ENCODE peak calls at places on chromosomes 6 and 20, in ten cellular contexts. L is IMR-90, O is body of pancreas, F is HepG2, W is tibial nerve, X is upper lobe of left lung, V is A549, K is spleen, P is adrenal gland, J is ovary. H is an unnamed sample.

GRCh38 chr6:80226156-80226555 is 119.7 kb downstream of the BCKDHB start:
- DNase-seq in X (no peak), F (no peak), O (no peak), P (no peak), V (no peak), K (no peak), J (no peak), W (no peak), L (no peak), H (no peak)

GRCh38 chr20:5786930-5787826 is 37.0 kb downstream of the SHLD1 start:
- DNase-seq in O (peak; percentile 60), X (no peak), W (peak; percentile 42), P (peak; percentile 70), F (no peak), L (peak; percentile 64), K (no peak), J (peak; percentile 46), V (peak; percentile 57), H (no peak)

GRCh38 chr20:21137078-21137477 is 11.2 kb downstream of the KIZ start:
- DNase-seq in J (no peak), V (no peak), O (no peak), K (no peak), F (no peak), L (no peak), X (no peak), P (no peak), W (no peak), H (peak; percentile 43)

GRCh38 chr6:67683960-67684359 is 951.1 kb upstream of the ADGRB3 start:
- DNase-seq in V (no peak), L (peak; percentile 49), K (no peak), J (no peak), P (no peak), W (no peak), O (no peak), F (no peak), X (no peak), H (no peak)

GRCh38 chr20:43922614-43923013 is 8.0 kb downstream of the TOX2 start:
- DNase-seq in P (no peak), L (no peak), W (no peak), J (no peak), O (no peak), F (no peak), V (no peak), K (no peak), X (no peak), H (no peak)

GRCh38 chr6:57432162-57432561 is 114.7 kb downstream of the PRIM2 start:
- DNase-seq in O (no peak), K (no peak), F (peak; percentile 3), J (no peak), W (no peak), X (no peak), V (no peak), L (peak; percentile 82), P (no peak), H (no peak)

GRCh38 chr6:88167625-88167937 is 1.4 kb upstream of the CNR1 start:
- DNase-seq in L (no peak), J (no peak), V (no peak), K (no peak), X (no peak), P (no peak), W (no peak), O (no peak), F (no peak), H (no peak)

GRCh38 chr20:61806995-61807394 is 258.7 kb downstream of the TAF4 start:
- DNase-seq in O (no peak), L (no peak), F (no peak), W (no peak), X (no peak), V (no peak), J (no peak), K (peak; percentile 48), P (no peak), H (no peak)

GRCh38 chr6:69907981-69908498 is 41.7 kb downstream of the COL19A1 start:
- DNase-seq in W (no peak), O (no peak), X (no peak), K (no peak), P (no peak), J (no peak), F (no peak), L (peak; percentile 26), V (no peak), H (no peak)

GRCh38 chr6:1787894-1788293 is 178.2 kb downstream of the FOXC1 start:
- DNase-seq in V (no peak), X (no peak), L (peak; percentile 65), W (peak; percentile 50), O (peak; percentile 90), K (no peak), P (peak; percentile 87), J (no peak), F (no peak), H (no peak)

GRCh38 chr6:119179842-119180241 is 101.4 kb upstream of the FAM184A start:
- DNase-seq in O (no peak), J (no peak), F (no peak), X (no peak), K (no peak), W (no peak), L (no peak), P (no peak), V (no peak), H (no peak)

GRCh38 chr20:2468581-2469407 is 1.8 kb downstream of the SNRPB start:
- DNase-seq in P (no peak), L (peak; percentile 29), F (no peak), K (no peak), V (no peak), X (no peak), W (no peak), O (no peak), J (no peak), H (no peak)

GRCh38 chr6:49326337-49326736 is 136.7 kb downstream of the MMUT start:
- DNase-seq in K (no peak), J (no peak), X (no peak), W (no peak), F (no peak), L (peak; percentile 61), O (no peak), P (no peak), V (peak; percentile 10), H (no peak)

GRCh38 chr6:7050911-7051779 is 56.6 kb upstream of the RREB1 start:
- DNase-seq in K (peak; percentile 91), J (peak; percentile 78), P (peak; percentile 60), W (peak; percentile 22), O (peak; percentile 62), X (peak; percentile 76), V (peak; percentile 64), F (no peak), L (peak; percentile 82), H (peak; percentile 75)

GRCh38 chr6:18264338-18265098 is at the start of gene DEK:
- DNase-seq in X (peak; percentile 85), L (peak; percentile 81), K (peak; percentile 94), V (peak; percentile 84), P (peak; percentile 85), J (peak; percentile 93), W (peak; percentile 81), O (peak; percentile 83), F (peak; percentile 84), H (peak; percentile 86)

GRCh38 chr6:18265099-18265372 is 706 bp upstream of the DEK start:
- DNase-seq in L (no peak), W (no peak), V (no peak), J (no peak), K (no peak), X (no peak), P (no peak), F (no peak), O (no peak), H (no peak)

GRCh38 chr6:18261877-18262276 is 2.5 kb downstream of the DEK start:
- DNase-seq in O (no peak), K (no peak), J (no peak), L (no peak), V (no peak), F (no peak), P (no peak), X (no peak), W (no peak), H (no peak)

GRCh38 chr6:18263561-18264337 is 581 bp downstream of the DEK start:
- DNase-seq in O (peak; percentile 67), J (peak; percentile 85), V (peak; percentile 63), X (peak; percentile 58), F (no peak), L (no peak), K (peak; percentile 90), P (peak; percentile 62), W (peak; percentile 45), H (peak; percentile 74)

GRCh38 chr6:18262812-18263560 is 1.3 kb downstream of the DEK start:
- DNase-seq in X (no peak), W (no peak), O (no peak), K (no peak), L (peak; percentile 9), F (peak; percentile 31), V (peak; percentile 7), J (no peak), P (no peak), H (no peak)
- TF ChIP-seq POLR2A in X (no peak), W (no peak), O (no peak), K (no peak), L (no peak), F (no peak), V (no peak), J (no peak), P (no peak), H (no peak)

GRCh38 chr6:14396826-14397517 is 279.4 kb downstream of the CD83 start:
- DNase-seq in J (no peak), O (no peak), W (no peak), L (peak; percentile 86), V (no peak), F (no peak), P (peak; percentile 15), X (peak; percentile 46), K (peak; percentile 87), H (peak; percentile 27)
- TF ChIP-seq CTCF in J (no peak), O (no peak), W (no peak), L (peak; percentile 31), V (no peak), F (peak; percentile 32), P (no peak), X (peak; percentile 20), K (no peak), H (peak; percentile 11)

GRCh38 chr6:164097557-164098398 is 683.3 kb downstream of the QKI start:
- DNase-seq in O (no peak), W (no peak), V (no peak), J (no peak), P (no peak), K (no peak), L (peak; percentile 7), X (no peak), F (no peak), H (no peak)
- TF ChIP-seq POLR2A in O (no peak), W (no peak), V (no peak), J (no peak), P (no peak), K (no peak), L (no peak), X (no peak), F (no peak), H (no peak)

DNA sequence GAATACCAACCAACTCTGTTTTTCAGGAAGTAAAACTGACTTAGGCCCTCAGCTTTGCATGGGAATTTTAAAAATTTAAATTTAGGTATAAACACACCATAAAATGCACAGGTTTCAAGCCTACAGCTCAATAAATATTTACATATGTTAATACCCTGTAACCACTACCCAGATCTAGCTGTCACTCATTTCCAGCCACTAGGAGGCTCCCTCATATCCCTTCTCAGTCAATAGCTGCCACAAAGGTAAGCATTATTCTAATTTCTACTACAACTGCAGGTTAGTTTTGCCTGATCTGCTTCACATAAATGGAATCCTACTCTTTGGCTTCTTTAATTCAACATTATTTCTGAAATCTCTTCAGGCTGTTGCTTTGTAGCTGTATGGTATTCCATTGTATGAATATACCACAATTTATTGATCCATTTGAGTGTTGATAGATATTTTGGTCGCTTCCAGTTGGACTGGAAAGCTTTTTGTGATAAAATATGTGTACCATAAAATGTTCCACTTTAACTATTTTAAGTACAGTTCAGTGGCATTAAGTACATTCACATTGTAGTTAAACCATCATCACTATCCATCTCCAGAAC is 32.5 kb upstream of the MEI4 start:
- DNase-seq in F (peak; percentile 8), K (no peak), V (peak; percentile 0), X (no peak), L (no peak), J (no peak), W (peak; percentile 9), O (peak; percentile 14), P (no peak), H (peak; percentile 28)
- TF ChIP-seq CTCF in F (peak; percentile 53), K (no peak), V (no peak), X (no peak), L (peak; percentile 33), J (no peak), W (no peak), O (no peak), P (no peak), H (no peak)

H was measured in stomach.